ENCODE peak calls at places on chromosomes 11 and 22, in nine cellular contexts. One of them, this sample, is unnamed.
A peak's percentile ranks its signal among the peaks of the same experiment; 100 is the strongest.

GRCh38 chr11:120272303-120272702 is 32.4 kb downstream of the POU2F3 start:
- DNase-seq in activated CD4-positive, alpha-beta T cell treated with anti-CD3 and anti-CD28 coated beads for 24 hours: no peak
- DNase-seq in ELF-1: no peak
- DNase-seq in head of caudate nucleus: no peak
- DNase-seq in small intestine: no peak
- DNase-seq in EL: peak; percentile 65
- DNase-seq in H4: peak; percentile 21
- DNase-seq in neuronal stem cell: no peak
- DNase-seq in gastrocnemius medialis: no peak
- DNase-seq in this sample: peak; percentile 58

GRCh38 chr11:58466293-58466692 is 24.3 kb upstream of the OR5B12 start:
- DNase-seq in activated CD4-positive, alpha-beta T cell treated with anti-CD3 and anti-CD28 coated beads for 24 hours: no peak
- DNase-seq in ELF-1: no peak
- DNase-seq in head of caudate nucleus: no peak
- DNase-seq in small intestine: no peak
- DNase-seq in EL: peak; percentile 14
- DNase-seq in H4: no peak
- DNase-seq in neuronal stem cell: no peak
- DNase-seq in gastrocnemius medialis: no peak
- DNase-seq in this sample: no peak

GRCh38 chr11:132043714-132044113 is 673.3 kb downstream of the NTM start:
- DNase-seq in activated CD4-positive, alpha-beta T cell treated with anti-CD3 and anti-CD28 coated beads for 24 hours: no peak
- DNase-seq in ELF-1: no peak
- DNase-seq in head of caudate nucleus: no peak
- DNase-seq in small intestine: no peak
- DNase-seq in EL: no peak
- DNase-seq in H4: no peak
- DNase-seq in neuronal stem cell: no peak
- DNase-seq in gastrocnemius medialis: no peak
- DNase-seq in this sample: no peak

GRCh38 chr22:30027169-30027568 is 53.1 kb upstream of the HORMAD2 start:
- DNase-seq in activated CD4-positive, alpha-beta T cell treated with anti-CD3 and anti-CD28 coated beads for 24 hours: no peak
- DNase-seq in ELF-1: no peak
- DNase-seq in head of caudate nucleus: no peak
- DNase-seq in small intestine: peak; percentile 95
- DNase-seq in EL: no peak
- DNase-seq in H4: no peak
- DNase-seq in neuronal stem cell: no peak
- DNase-seq in gastrocnemius medialis: no peak
- DNase-seq in this sample: no peak

GRCh38 chr22:46070722-46071450 is 79.4 kb upstream of the PPARA start:
- DNase-seq in activated CD4-positive, alpha-beta T cell treated with anti-CD3 and anti-CD28 coated beads for 24 hours: peak; percentile 47
- DNase-seq in ELF-1: no peak
- DNase-seq in head of caudate nucleus: peak; percentile 89
- DNase-seq in small intestine: peak; percentile 76
- DNase-seq in EL: peak; percentile 78
- DNase-seq in H4: no peak
- DNase-seq in neuronal stem cell: no peak
- DNase-seq in gastrocnemius medialis: no peak
- DNase-seq in this sample: peak; percentile 75

GRCh38 chr22:37732699-37733607 is 36.1 kb downstream of the TRIOBP start:
- DNase-seq in activated CD4-positive, alpha-beta T cell treated with anti-CD3 and anti-CD28 coated beads for 24 hours: no peak
- DNase-seq in ELF-1: no peak
- DNase-seq in head of caudate nucleus: no peak
- DNase-seq in small intestine: no peak
- DNase-seq in EL: no peak
- DNase-seq in H4: no peak
- DNase-seq in neuronal stem cell: no peak
- DNase-seq in gastrocnemius medialis: no peak
- DNase-seq in this sample: no peak

GRCh38 chr11:129592191-129592590 is 216.5 kb downstream of the BARX2 start:
- DNase-seq in activated CD4-positive, alpha-beta T cell treated with anti-CD3 and anti-CD28 coated beads for 24 hours: no peak
- DNase-seq in ELF-1: no peak
- DNase-seq in head of caudate nucleus: no peak
- DNase-seq in small intestine: no peak
- DNase-seq in EL: no peak
- DNase-seq in H4: no peak
- DNase-seq in neuronal stem cell: no peak
- DNase-seq in gastrocnemius medialis: no peak
- DNase-seq in this sample: no peak

GRCh38 chr11:76843916-76844315 is 16.8 kb upstream of the ACER3 start:
- DNase-seq in activated CD4-positive, alpha-beta T cell treated with anti-CD3 and anti-CD28 coated beads for 24 hours: no peak
- DNase-seq in ELF-1: no peak
- DNase-seq in head of caudate nucleus: no peak
- DNase-seq in small intestine: no peak
- DNase-seq in EL: no peak
- DNase-seq in H4: no peak
- DNase-seq in neuronal stem cell: no peak
- DNase-seq in gastrocnemius medialis: no peak
- DNase-seq in this sample: no peak

GRCh38 chr22:19974233-19974861 is 32.7 kb upstream of the TXNRD2 start:
- DNase-seq in activated CD4-positive, alpha-beta T cell treated with anti-CD3 and anti-CD28 coated beads for 24 hours: no peak
- DNase-seq in ELF-1: peak; percentile 97
- DNase-seq in head of caudate nucleus: no peak
- DNase-seq in small intestine: peak; percentile 50
- DNase-seq in EL: peak; percentile 48
- DNase-seq in H4: peak; percentile 42
- DNase-seq in neuronal stem cell: peak; percentile 76
- DNase-seq in gastrocnemius medialis: no peak
- DNase-seq in this sample: peak; percentile 62

GRCh38 chr22:36213596-36213995 is 12.0 kb upstream of the APOL4 start:
- DNase-seq in activated CD4-positive, alpha-beta T cell treated with anti-CD3 and anti-CD28 coated beads for 24 hours: no peak
- DNase-seq in ELF-1: no peak
- DNase-seq in head of caudate nucleus: no peak
- DNase-seq in small intestine: no peak
- DNase-seq in EL: no peak
- DNase-seq in H4: no peak
- DNase-seq in neuronal stem cell: no peak
- DNase-seq in gastrocnemius medialis: no peak
- DNase-seq in this sample: no peak

GRCh38 chr22:38167988-38168407 is 13.6 kb downstream of the PLA2G6 start:
- DNase-seq in activated CD4-positive, alpha-beta T cell treated with anti-CD3 and anti-CD28 coated beads for 24 hours: no peak
- DNase-seq in ELF-1: no peak
- DNase-seq in head of caudate nucleus: no peak
- DNase-seq in small intestine: no peak
- DNase-seq in EL: no peak
- DNase-seq in H4: no peak
- DNase-seq in neuronal stem cell: no peak
- DNase-seq in gastrocnemius medialis: peak; percentile 59
- DNase-seq in this sample: peak; percentile 27

GRCh38 chr22:26606611-26607010 is 11.2 kb downstream of the CRYBB1 start:
- DNase-seq in activated CD4-positive, alpha-beta T cell treated with anti-CD3 and anti-CD28 coated beads for 24 hours: no peak
- DNase-seq in ELF-1: no peak
- DNase-seq in head of caudate nucleus: no peak
- DNase-seq in small intestine: no peak
- DNase-seq in EL: peak; percentile 58
- DNase-seq in H4: no peak
- DNase-seq in neuronal stem cell: no peak
- DNase-seq in gastrocnemius medialis: no peak
- DNase-seq in this sample: peak; percentile 44

GRCh38 chr22:49017769-49018330 is 809.8 kb downstream of the BRD1 start:
- DNase-seq in activated CD4-positive, alpha-beta T cell treated with anti-CD3 and anti-CD28 coated beads for 24 hours: no peak
- DNase-seq in ELF-1: peak; percentile 18
- DNase-seq in head of caudate nucleus: peak; percentile 32
- DNase-seq in small intestine: no peak
- DNase-seq in EL: no peak
- DNase-seq in H4: no peak
- DNase-seq in neuronal stem cell: no peak
- DNase-seq in gastrocnemius medialis: no peak
- DNase-seq in this sample: no peak

GRCh38 chr11:95556342-95557151 is 233.0 kb downstream of the FAM76B start:
- DNase-seq in activated CD4-positive, alpha-beta T cell treated with anti-CD3 and anti-CD28 coated beads for 24 hours: peak; percentile 12
- DNase-seq in ELF-1: no peak
- DNase-seq in head of caudate nucleus: no peak
- DNase-seq in small intestine: no peak
- DNase-seq in EL: no peak
- DNase-seq in H4: peak; percentile 50
- DNase-seq in neuronal stem cell: peak; percentile 42
- DNase-seq in gastrocnemius medialis: no peak
- DNase-seq in this sample: peak; percentile 68

GRCh38 chr11:64687204-64687603 is 35.8 kb downstream of the NRXN2 start:
- DNase-seq in activated CD4-positive, alpha-beta T cell treated with anti-CD3 and anti-CD28 coated beads for 24 hours: no peak
- DNase-seq in ELF-1: no peak
- DNase-seq in head of caudate nucleus: peak; percentile 94
- DNase-seq in small intestine: no peak
- DNase-seq in EL: no peak
- DNase-seq in H4: no peak
- DNase-seq in neuronal stem cell: no peak
- DNase-seq in gastrocnemius medialis: peak; percentile 67
- DNase-seq in this sample: no peak

GRCh38 chr22:44658371-44658953 is 43.5 kb upstream of the PRR5 start:
- DNase-seq in activated CD4-positive, alpha-beta T cell treated with anti-CD3 and anti-CD28 coated beads for 24 hours: no peak
- DNase-seq in ELF-1: peak; percentile 64
- DNase-seq in head of caudate nucleus: no peak
- DNase-seq in small intestine: no peak
- DNase-seq in EL: peak; percentile 30
- DNase-seq in H4: peak; percentile 92
- DNase-seq in neuronal stem cell: no peak
- DNase-seq in gastrocnemius medialis: peak; percentile 67
- DNase-seq in this sample: peak; percentile 96

GRCh38 chr11:111417011-111417765 is 38.1 kb upstream of the POU2AF1 start:
- DNase-seq in activated CD4-positive, alpha-beta T cell treated with anti-CD3 and anti-CD28 coated beads for 24 hours: no peak
- DNase-seq in ELF-1: no peak
- DNase-seq in head of caudate nucleus: no peak
- DNase-seq in small intestine: no peak
- DNase-seq in EL: no peak
- DNase-seq in H4: no peak
- DNase-seq in neuronal stem cell: no peak
- DNase-seq in gastrocnemius medialis: no peak
- DNase-seq in this sample: no peak

GRCh38 chr11:111569476-111569875 is 29.0 kb downstream of the LAYN start:
- DNase-seq in activated CD4-positive, alpha-beta T cell treated with anti-CD3 and anti-CD28 coated beads for 24 hours: no peak
- DNase-seq in ELF-1: no peak
- DNase-seq in head of caudate nucleus: no peak
- DNase-seq in small intestine: no peak
- DNase-seq in EL: peak; percentile 16
- DNase-seq in H4: no peak
- DNase-seq in neuronal stem cell: no peak
- DNase-seq in gastrocnemius medialis: no peak
- DNase-seq in this sample: no peak

GRCh38 chr11:22275600-22275999 is 62.6 kb upstream of the SLC17A6 start:
- DNase-seq in activated CD4-positive, alpha-beta T cell treated with anti-CD3 and anti-CD28 coated beads for 24 hours: no peak
- DNase-seq in ELF-1: no peak
- DNase-seq in head of caudate nucleus: no peak
- DNase-seq in small intestine: no peak
- DNase-seq in EL: no peak
- DNase-seq in H4: no peak
- DNase-seq in neuronal stem cell: no peak
- DNase-seq in gastrocnemius medialis: no peak
- DNase-seq in this sample: no peak

GRCh38 chr11:87560352-87560751 is 522.6 kb downstream of the TMEM135 start:
- DNase-seq in activated CD4-positive, alpha-beta T cell treated with anti-CD3 and anti-CD28 coated beads for 24 hours: no peak
- DNase-seq in ELF-1: no peak
- DNase-seq in head of caudate nucleus: no peak
- DNase-seq in small intestine: no peak
- DNase-seq in EL: no peak
- DNase-seq in H4: no peak
- DNase-seq in neuronal stem cell: no peak
- DNase-seq in gastrocnemius medialis: no peak
- DNase-seq in this sample: no peak

GRCh38 chr22:23110922-23111527 is 30.8 kb downstream of the RSPH14 start:
- DNase-seq in activated CD4-positive, alpha-beta T cell treated with anti-CD3 and anti-CD28 coated beads for 24 hours: no peak
- DNase-seq in ELF-1: peak; percentile 67
- DNase-seq in head of caudate nucleus: peak; percentile 61
- DNase-seq in small intestine: no peak
- DNase-seq in EL: no peak
- DNase-seq in H4: no peak
- DNase-seq in neuronal stem cell: no peak
- DNase-seq in gastrocnemius medialis: no peak
- DNase-seq in this sample: no peak

GRCh38 chr11:133809525-133810178 is 35.7 kb downstream of the SPATA19 start:
- DNase-seq in activated CD4-positive, alpha-beta T cell treated with anti-CD3 and anti-CD28 coated beads for 24 hours: no peak
- DNase-seq in ELF-1: peak; percentile 91
- DNase-seq in head of caudate nucleus: no peak
- DNase-seq in small intestine: no peak
- DNase-seq in EL: no peak
- DNase-seq in H4: no peak
- DNase-seq in neuronal stem cell: no peak
- DNase-seq in gastrocnemius medialis: no peak
- DNase-seq in this sample: no peak

GRCh38 chr11:112817376-112817775 is 143.8 kb upstream of the NCAM1 start:
- DNase-seq in activated CD4-positive, alpha-beta T cell treated with anti-CD3 and anti-CD28 coated beads for 24 hours: no peak
- DNase-seq in ELF-1: peak; percentile 48
- DNase-seq in head of caudate nucleus: no peak
- DNase-seq in small intestine: no peak
- DNase-seq in EL: no peak
- DNase-seq in H4: no peak
- DNase-seq in neuronal stem cell: no peak
- DNase-seq in gastrocnemius medialis: no peak
- DNase-seq in this sample: no peak

GRCh38 chr22:24554316-24555159 is at the start of gene GUCD1:
- DNase-seq in activated CD4-positive, alpha-beta T cell treated with anti-CD3 and anti-CD28 coated beads for 24 hours: no peak
- DNase-seq in ELF-1: no peak
- DNase-seq in head of caudate nucleus: no peak
- DNase-seq in small intestine: no peak
- DNase-seq in EL: peak; percentile 50
- DNase-seq in H4: no peak
- DNase-seq in neuronal stem cell: no peak
- DNase-seq in gastrocnemius medialis: peak; percentile 27
- DNase-seq in this sample: peak; percentile 31

GRCh38 chr11:27438595-27438981 is 34.0 kb downstream of the LGR4 start:
- DNase-seq in activated CD4-positive, alpha-beta T cell treated with anti-CD3 and anti-CD28 coated beads for 24 hours: no peak
- DNase-seq in ELF-1: no peak
- DNase-seq in head of caudate nucleus: no peak
- DNase-seq in small intestine: peak; percentile 61
- DNase-seq in EL: no peak
- DNase-seq in H4: no peak
- DNase-seq in neuronal stem cell: no peak
- DNase-seq in gastrocnemius medialis: no peak
- DNase-seq in this sample: no peak

GRCh38 chr11:130451261-130452019 is 3.0 kb downstream of the ADAMTS15 start:
- DNase-seq in activated CD4-positive, alpha-beta T cell treated with anti-CD3 and anti-CD28 coated beads for 24 hours: no peak
- DNase-seq in ELF-1: peak; percentile 74
- DNase-seq in head of caudate nucleus: no peak
- DNase-seq in small intestine: peak; percentile 41
- DNase-seq in EL: peak; percentile 66
- DNase-seq in H4: no peak
- DNase-seq in neuronal stem cell: no peak
- DNase-seq in gastrocnemius medialis: peak; percentile 30
- DNase-seq in this sample: peak; percentile 74

GRCh38 chr11:77668760-77669159 is 31.2 kb upstream of the CLNS1A start:
- DNase-seq in activated CD4-positive, alpha-beta T cell treated with anti-CD3 and anti-CD28 coated beads for 24 hours: no peak
- DNase-seq in ELF-1: no peak
- DNase-seq in head of caudate nucleus: no peak
- DNase-seq in small intestine: no peak
- DNase-seq in EL: peak; percentile 19
- DNase-seq in H4: no peak
- DNase-seq in neuronal stem cell: no peak
- DNase-seq in gastrocnemius medialis: no peak
- DNase-seq in this sample: no peak